ENCODE peak calls at places on chromosomes 1 and 21, in six cellular contexts. One of them, this sample, is unnamed.

GRCh38 chr1:46364612-46365011 is 24.0 kb downstream of the NSUN4 start:
- DNase-seq in NB4: no peak
- DNase-seq in AG04450: no peak
- DNase-seq in testis: no peak
- DNase-seq in fibroblast of mammary gland: peak
- DNase-seq in lower lobe of right lung: no peak
- DNase-seq in this sample: no peak

GRCh38 chr1:29498126-29499100 is 262.1 kb downstream of the PTPRU start:
- DNase-seq in AG04450: no peak
- DNase-seq in fibroblast of mammary gland: peak
- DNase-seq in NB4: no peak
- DNase-seq in testis: peak
- DNase-seq in lower lobe of right lung: no peak
- DNase-seq in this sample: no peak

GRCh38 chr1:168116327-168116799 is 20.4 kb downstream of the GPR161 start:
- DNase-seq in fibroblast of mammary gland: no peak
- DNase-seq in NB4: no peak
- DNase-seq in AG04450: no peak
- DNase-seq in testis: no peak
- DNase-seq in lower lobe of right lung: peak
- DNase-seq in this sample: no peak

GRCh38 chr1:101314244-101314643 is 77.4 kb downstream of the S1PR1 start:
- DNase-seq in testis: no peak
- DNase-seq in lower lobe of right lung: no peak
- DNase-seq in AG04450: no peak
- DNase-seq in fibroblast of mammary gland: peak
- DNase-seq in NB4: no peak
- DNase-seq in this sample: no peak

GRCh38 chr1:94329986-94330385 is 88.2 kb upstream of the ABCD3 start:
- DNase-seq in fibroblast of mammary gland: peak
- DNase-seq in AG04450: no peak
- DNase-seq in lower lobe of right lung: no peak
- DNase-seq in NB4: peak
- DNase-seq in testis: peak
- DNase-seq in this sample: no peak

GRCh38 chr1:36349839-36350238 is 26.4 kb upstream of the EVA1B start:
- DNase-seq in fibroblast of mammary gland: peak
- DNase-seq in lower lobe of right lung: no peak
- DNase-seq in NB4: no peak
- DNase-seq in testis: peak
- DNase-seq in AG04450: no peak
- DNase-seq in this sample: no peak

GRCh38 chr1:59183918-59184317 is 113.0 kb upstream of the FGGY start:
- DNase-seq in NB4: no peak
- DNase-seq in fibroblast of mammary gland: no peak
- DNase-seq in lower lobe of right lung: no peak
- DNase-seq in AG04450: no peak
- DNase-seq in testis: no peak
- DNase-seq in this sample: no peak

GRCh38 chr1:78864175-78864574 is 142.4 kb downstream of the ADGRL4 start:
- DNase-seq in testis: no peak
- DNase-seq in fibroblast of mammary gland: no peak
- DNase-seq in lower lobe of right lung: no peak
- DNase-seq in NB4: no peak
- DNase-seq in AG04450: no peak
- DNase-seq in this sample: no peak

GRCh38 chr21:44653656-44654575 is 543 bp downstream of the KRTAP12-4 start:
- DNase-seq in NB4: no peak
- DNase-seq in testis: no peak
- DNase-seq in lower lobe of right lung: no peak
- DNase-seq in fibroblast of mammary gland: no peak
- DNase-seq in AG04450: no peak
- DNase-seq in this sample: no peak

GRCh38 chr1:38489844-38490270 is 369.7 kb downstream of the RRAGC start:
- DNase-seq in lower lobe of right lung: no peak
- DNase-seq in testis: peak
- DNase-seq in fibroblast of mammary gland: peak
- DNase-seq in AG04450: no peak
- DNase-seq in NB4: peak
- DNase-seq in this sample: no peak

GRCh38 chr1:209341689-209342420 is 241.7 kb upstream of the CAMK1G start:
- DNase-seq in testis: no peak
- DNase-seq in lower lobe of right lung: no peak
- DNase-seq in fibroblast of mammary gland: no peak
- DNase-seq in NB4: no peak
- DNase-seq in AG04450: no peak
- DNase-seq in this sample: no peak

GRCh38 chr1:42946120-42947009 is 12.3 kb downstream of the SLC2A1 start:
- DNase-seq in testis: no peak
- DNase-seq in lower lobe of right lung: no peak
- DNase-seq in AG04450: no peak
- DNase-seq in fibroblast of mammary gland: no peak
- DNase-seq in NB4: no peak
- DNase-seq in this sample: no peak

GRCh38 chr1:202293620-202294019 is 48.1 kb downstream of the UBE2T start:
- DNase-seq in testis: no peak
- DNase-seq in AG04450: no peak
- DNase-seq in NB4: no peak
- DNase-seq in lower lobe of right lung: no peak
- DNase-seq in fibroblast of mammary gland: no peak
- DNase-seq in this sample: no peak

GRCh38 chr21:31354604-31355443 is 10.8 kb upstream of the TIAM1 start:
- DNase-seq in fibroblast of mammary gland: peak
- DNase-seq in AG04450: peak
- DNase-seq in testis: no peak
- DNase-seq in lower lobe of right lung: no peak
- DNase-seq in NB4: no peak
- DNase-seq in this sample: no peak

GRCh38 chr1:20717452-20718342 is at the start of gene KIF17:
- DNase-seq in AG04450: peak
- DNase-seq in testis: peak
- DNase-seq in lower lobe of right lung: peak
- DNase-seq in NB4: peak
- DNase-seq in fibroblast of mammary gland: peak
- DNase-seq in this sample: peak

GRCh38 chr1:30662291-30662840 is 61.0 kb downstream of the MATN1 start:
- DNase-seq in fibroblast of mammary gland: no peak
- DNase-seq in AG04450: no peak
- DNase-seq in NB4: no peak
- DNase-seq in lower lobe of right lung: no peak
- DNase-seq in testis: no peak
- DNase-seq in this sample: no peak

GRCh38 chr1:201599548-201599947 is 60.6 kb downstream of the NAV1 start:
- DNase-seq in testis: no peak
- DNase-seq in lower lobe of right lung: no peak
- DNase-seq in fibroblast of mammary gland: no peak
- DNase-seq in AG04450: no peak
- DNase-seq in NB4: no peak
- DNase-seq in this sample: no peak

GRCh38 chr1:45364294-45364693 is 24.1 kb upstream of the MUTYH start:
- DNase-seq in testis: no peak
- DNase-seq in fibroblast of mammary gland: no peak
- DNase-seq in lower lobe of right lung: no peak
- DNase-seq in AG04450: no peak
- DNase-seq in NB4: no peak
- DNase-seq in this sample: no peak

DNA sequence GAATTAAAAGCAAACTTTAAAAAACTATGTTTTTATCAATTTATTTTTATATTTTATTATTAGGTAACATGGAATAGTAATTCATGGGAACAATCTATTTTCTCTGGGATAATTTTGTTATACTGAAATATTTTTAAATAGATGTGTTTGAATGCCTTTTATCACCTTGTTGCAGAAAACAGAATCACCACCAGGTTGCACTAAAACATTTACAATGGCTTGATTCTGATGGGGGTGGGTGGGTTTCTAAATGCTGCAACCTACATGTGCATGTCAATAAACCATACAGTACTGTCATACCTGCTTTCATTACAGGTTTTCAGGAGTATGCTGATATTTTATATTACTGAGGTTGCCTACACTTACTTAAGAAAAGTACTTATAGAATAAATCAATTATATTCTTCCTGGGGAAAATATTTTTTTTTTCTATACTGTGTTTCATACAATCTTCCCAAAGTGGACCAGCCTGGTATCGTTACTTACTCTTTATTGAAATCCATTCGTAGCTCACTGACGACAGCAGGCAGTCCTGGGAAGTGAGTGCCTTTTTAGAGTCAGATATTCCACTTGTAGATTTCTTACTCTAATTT is 132.8 kb downstream of the PTPRC start:
- DNase-seq in testis: no peak
- DNase-seq in lower lobe of right lung: no peak
- DNase-seq in fibroblast of mammary gland: peak
- DNase-seq in AG04450: peak
- DNase-seq in NB4: peak
- DNase-seq in this sample: no peak
- TF ChIP-seq CTCF in testis: no peak
- TF ChIP-seq CTCF in lower lobe of right lung: peak
- TF ChIP-seq CTCF in fibroblast of mammary gland: peak
- TF ChIP-seq CTCF in AG04450: peak
- TF ChIP-seq CTCF in NB4: peak
- TF ChIP-seq CTCF in this sample: no peak

GRCh38 chr1:110339427-110340206 is 440 bp downstream of the RBM15 start:
- DNase-seq in fibroblast of mammary gland: peak
- DNase-seq in AG04450: peak
- DNase-seq in NB4: peak
- DNase-seq in lower lobe of right lung: peak
- DNase-seq in testis: peak
- DNase-seq in this sample: no peak
- TF ChIP-seq CTCF in fibroblast of mammary gland: peak
- TF ChIP-seq CTCF in AG04450: peak
- TF ChIP-seq CTCF in NB4: no peak
- TF ChIP-seq CTCF in lower lobe of right lung: no peak
- TF ChIP-seq CTCF in testis: no peak
- TF ChIP-seq CTCF in this sample: peak

GRCh38 chr1:182391362-182392044 is at the start of gene GLUL:
- DNase-seq in testis: peak
- DNase-seq in lower lobe of right lung: peak
- DNase-seq in fibroblast of mammary gland: peak
- DNase-seq in AG04450: peak
- DNase-seq in NB4: peak
- DNase-seq in this sample: peak
- TF ChIP-seq CTCF in testis: no peak
- TF ChIP-seq CTCF in lower lobe of right lung: peak
- TF ChIP-seq CTCF in fibroblast of mammary gland: no peak
- TF ChIP-seq CTCF in AG04450: peak
- TF ChIP-seq CTCF in NB4: no peak
- TF ChIP-seq CTCF in this sample: no peak

DNA sequence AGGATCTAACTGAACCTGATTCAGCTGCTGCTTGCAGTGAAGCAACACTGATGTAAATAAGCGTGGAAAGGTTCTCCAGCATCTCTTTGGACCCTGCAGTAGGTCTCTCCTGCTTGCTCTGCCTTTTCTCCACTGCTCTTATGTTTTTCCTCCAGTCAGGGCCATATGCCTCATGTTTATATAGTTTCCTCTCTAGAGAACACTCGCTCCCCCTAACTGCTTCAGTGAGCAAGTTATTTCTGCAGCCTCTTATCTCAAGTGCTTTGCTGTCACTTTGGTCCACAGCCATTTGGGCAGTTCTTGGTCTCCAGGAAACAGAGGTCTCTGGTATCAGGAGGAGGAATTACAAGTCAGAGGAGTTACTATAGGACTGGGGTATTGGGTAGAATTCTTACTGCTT is 5.3 kb downstream of the PRUNE1 start:
- DNase-seq in fibroblast of mammary gland: no peak
- DNase-seq in NB4: no peak
- DNase-seq in AG04450: no peak
- DNase-seq in testis: peak
- DNase-seq in lower lobe of right lung: no peak
- DNase-seq in this sample: no peak
- TF ChIP-seq CTCF in fibroblast of mammary gland: no peak
- TF ChIP-seq CTCF in NB4: no peak
- TF ChIP-seq CTCF in AG04450: peak
- TF ChIP-seq CTCF in testis: no peak
- TF ChIP-seq CTCF in lower lobe of right lung: no peak
- TF ChIP-seq CTCF in this sample: no peak

GRCh38 chr1:56576880-56577858 is 2.2 kb downstream of the PLPP3 start:
- DNase-seq in NB4: peak
- DNase-seq in testis: peak
- DNase-seq in AG04450: no peak
- DNase-seq in lower lobe of right lung: no peak
- DNase-seq in fibroblast of mammary gland: peak
- DNase-seq in this sample: no peak
- TF ChIP-seq CTCF in NB4: no peak
- TF ChIP-seq CTCF in testis: peak
- TF ChIP-seq CTCF in AG04450: peak
- TF ChIP-seq CTCF in lower lobe of right lung: peak
- TF ChIP-seq CTCF in fibroblast of mammary gland: peak
- TF ChIP-seq CTCF in this sample: no peak

GRCh38 chr1:26758358-26758757 is 29.4 kb upstream of the PIGV start:
- DNase-seq in testis: no peak
- DNase-seq in fibroblast of mammary gland: no peak
- DNase-seq in AG04450: no peak
- DNase-seq in NB4: no peak
- DNase-seq in lower lobe of right lung: no peak
- DNase-seq in this sample: no peak

GRCh38 chr1:26759531-26759930 is 28.2 kb upstream of the PIGV start:
- DNase-seq in lower lobe of right lung: no peak
- DNase-seq in testis: no peak
- DNase-seq in fibroblast of mammary gland: no peak
- DNase-seq in NB4: no peak
- DNase-seq in AG04450: no peak
- DNase-seq in this sample: no peak

GRCh38 chr1:26761217-26761616 is 26.5 kb upstream of the PIGV start:
- DNase-seq in NB4: peak
- DNase-seq in lower lobe of right lung: no peak
- DNase-seq in fibroblast of mammary gland: no peak
- DNase-seq in testis: no peak
- DNase-seq in AG04450: no peak
- DNase-seq in this sample: no peak
- TF ChIP-seq CTCF in NB4: no peak
- TF ChIP-seq CTCF in lower lobe of right lung: no peak
- TF ChIP-seq CTCF in fibroblast of mammary gland: peak
- TF ChIP-seq CTCF in testis: no peak
- TF ChIP-seq CTCF in AG04450: peak
- TF ChIP-seq CTCF in this sample: no peak